ENCODE peak calls at places on chromosome 14, in four cellular contexts. One of them, this sample, is unnamed.

GRCh38 chr14:64444984-64445845 is 20.1 kb upstream of the AKAP5 start:
- DNase-seq in A549: no peak
- DNase-seq in kidney: no peak
- DNase-seq in cardiac fibroblast: peak
- DNase-seq in this sample: no peak

GRCh38 chr14:48955857-48956256 is 630.3 kb downstream of the RPS29 start:
- DNase-seq in kidney: no peak
- DNase-seq in cardiac fibroblast: no peak
- DNase-seq in A549: no peak
- DNase-seq in this sample: no peak

GRCh38 chr14:30069536-30069935 is 141.9 kb upstream of the PRKD1 start:
- DNase-seq in A549: no peak
- DNase-seq in kidney: no peak
- DNase-seq in cardiac fibroblast: peak
- DNase-seq in this sample: no peak

GRCh38 chr14:63909984-63910383 is 57.2 kb downstream of the SYNE2 start:
- DNase-seq in kidney: no peak
- DNase-seq in cardiac fibroblast: no peak
- DNase-seq in A549: no peak
- DNase-seq in this sample: no peak

GRCh38 chr14:41549821-41550597 is 56.7 kb upstream of the LRFN5 start:
- DNase-seq in A549: no peak
- DNase-seq in kidney: no peak
- DNase-seq in cardiac fibroblast: peak
- DNase-seq in this sample: no peak

GRCh38 chr14:64196668-64197411 is 97.3 kb downstream of the ESR2 start:
- DNase-seq in A549: no peak
- DNase-seq in kidney: no peak
- DNase-seq in cardiac fibroblast: peak
- DNase-seq in this sample: no peak

GRCh38 chr14:52011557-52011956 is 22.2 kb downstream of the RTRAF start:
- DNase-seq in A549: no peak
- DNase-seq in cardiac fibroblast: no peak
- DNase-seq in kidney: no peak
- DNase-seq in this sample: no peak

GRCh38 chr14:52235434-52235833 is 32.1 kb upstream of the PTGDR start:
- DNase-seq in cardiac fibroblast: no peak
- DNase-seq in kidney: no peak
- DNase-seq in A549: no peak
- DNase-seq in this sample: no peak

GRCh38 chr14:34113051-34113511 is 162.2 kb upstream of the EGLN3 start:
- DNase-seq in cardiac fibroblast: peak
- DNase-seq in A549: peak
- DNase-seq in kidney: no peak
- DNase-seq in this sample: peak

GRCh38 chr14:82811246-82811645 is 1277.6 kb upstream of the SEL1L start:
- DNase-seq in A549: no peak
- DNase-seq in kidney: no peak
- DNase-seq in cardiac fibroblast: no peak
- DNase-seq in this sample: no peak

GRCh38 chr14:78902010-78902623 is 731.9 kb downstream of the NRXN3 start:
- DNase-seq in kidney: no peak
- DNase-seq in A549: no peak
- DNase-seq in cardiac fibroblast: peak
- DNase-seq in this sample: peak

GRCh38 chr14:28773917-28774691 is 7.5 kb downstream of the FOXG1 start:
- DNase-seq in cardiac fibroblast: peak
- DNase-seq in A549: no peak
- DNase-seq in kidney: no peak
- DNase-seq in this sample: peak

GRCh38 chr14:32711103-32711680 is 227.5 kb upstream of the NPAS3 start:
- DNase-seq in kidney: no peak
- DNase-seq in A549: peak
- DNase-seq in cardiac fibroblast: peak
- DNase-seq in this sample: no peak

GRCh38 chr14:54566410-54567223 is at the start of gene SAMD4A:
- DNase-seq in A549: peak
- DNase-seq in cardiac fibroblast: peak
- DNase-seq in kidney: peak
- DNase-seq in this sample: peak

GRCh38 chr14:77200406-77200985 is 18.9 kb downstream of the TMEM63C start:
- DNase-seq in A549: no peak
- DNase-seq in kidney: no peak
- DNase-seq in cardiac fibroblast: no peak
- DNase-seq in this sample: no peak

GRCh38 chr14:28254768-28255167 is 511.8 kb upstream of the FOXG1 start:
- DNase-seq in kidney: no peak
- DNase-seq in cardiac fibroblast: no peak
- DNase-seq in A549: no peak
- DNase-seq in this sample: no peak

GRCh38 chr14:66645716-66646115 is 137.8 kb downstream of the GPHN start:
- DNase-seq in kidney: no peak
- DNase-seq in A549: no peak
- DNase-seq in cardiac fibroblast: no peak
- DNase-seq in this sample: no peak

GRCh38 chr14:24219521-24219920 is 3.7 kb upstream of the MDP1 start:
- DNase-seq in kidney: no peak
- DNase-seq in cardiac fibroblast: no peak
- DNase-seq in A549: no peak
- DNase-seq in this sample: no peak

GRCh38 chr14:91649930-91650329 is 82.0 kb downstream of the CATSPERB start:
- DNase-seq in kidney: no peak
- DNase-seq in A549: peak
- DNase-seq in cardiac fibroblast: peak
- DNase-seq in this sample: no peak

GRCh38 chr14:53042480-53042879 is 91.6 kb upstream of the FERMT2 start:
- DNase-seq in kidney: no peak
- DNase-seq in cardiac fibroblast: peak
- DNase-seq in A549: no peak
- DNase-seq in this sample: no peak

GRCh38 chr14:94174622-94175402 is 690 bp downstream of the PPP4R4 start:
- DNase-seq in cardiac fibroblast: no peak
- DNase-seq in kidney: peak
- DNase-seq in A549: no peak
- DNase-seq in this sample: peak

GRCh38 chr14:58501214-58501816 is 73.8 kb downstream of the KIAA0586 start:
- DNase-seq in A549: peak
- DNase-seq in kidney: no peak
- DNase-seq in cardiac fibroblast: peak
- DNase-seq in this sample: no peak

GRCh38 chr14:84340938-84341337 is 1189.0 kb upstream of the FLRT2 start:
- DNase-seq in A549: no peak
- DNase-seq in kidney: no peak
- DNase-seq in cardiac fibroblast: peak
- DNase-seq in this sample: no peak

GRCh38 chr14:29061702-29062101 is 295.1 kb downstream of the FOXG1 start:
- DNase-seq in cardiac fibroblast: no peak
- DNase-seq in kidney: no peak
- DNase-seq in A549: no peak
- DNase-seq in this sample: no peak

GRCh38 chr14:75229923-75230792 is 48.5 kb upstream of the FOS start:
- DNase-seq in A549: peak
- DNase-seq in cardiac fibroblast: peak
- DNase-seq in kidney: peak
- DNase-seq in this sample: peak

GRCh38 chr14:53516261-53516774 is 363.2 kb upstream of the DDHD1 start:
- DNase-seq in kidney: no peak
- DNase-seq in A549: no peak
- DNase-seq in cardiac fibroblast: peak
- DNase-seq in this sample: peak

GRCh38 chr14:101564819-101565698 is 3.8 kb downstream of the DIO3 start:
- DNase-seq in cardiac fibroblast: no peak
- DNase-seq in A549: no peak
- DNase-seq in kidney: peak
- DNase-seq in this sample: no peak

GRCh38 chr14:85087201-85087600 is 442.7 kb upstream of the FLRT2 start:
- DNase-seq in cardiac fibroblast: no peak
- DNase-seq in A549: no peak
- DNase-seq in kidney: no peak
- DNase-seq in this sample: no peak

GRCh38 chr14:100574642-100575031 is 12.6 kb downstream of the BEGAIN start:
- DNase-seq in cardiac fibroblast: no peak
- DNase-seq in A549: no peak
- DNase-seq in kidney: peak
- DNase-seq in this sample: no peak

GRCh38 chr14:41350476-41350875 is 256.2 kb upstream of the LRFN5 start:
- DNase-seq in cardiac fibroblast: no peak
- DNase-seq in kidney: peak
- DNase-seq in A549: no peak
- DNase-seq in this sample: no peak

GRCh38 chr14:102095231-102095870 is 8.5 kb upstream of the HSP90AA1 start:
- DNase-seq in kidney: no peak
- DNase-seq in cardiac fibroblast: no peak
- DNase-seq in A549: no peak
- DNase-seq in this sample: no peak

GRCh38 chr14:73744874-73745529 is 30.8 kb upstream of the PNMA1 start:
- DNase-seq in cardiac fibroblast: no peak
- DNase-seq in A549: no peak
- DNase-seq in kidney: peak
- DNase-seq in this sample: no peak

GRCh38 chr14:62117718-62118164 is 355.5 kb downstream of the SNAPC1 start:
- DNase-seq in cardiac fibroblast: no peak
- DNase-seq in A549: no peak
- DNase-seq in kidney: no peak
- DNase-seq in this sample: no peak

DNA sequence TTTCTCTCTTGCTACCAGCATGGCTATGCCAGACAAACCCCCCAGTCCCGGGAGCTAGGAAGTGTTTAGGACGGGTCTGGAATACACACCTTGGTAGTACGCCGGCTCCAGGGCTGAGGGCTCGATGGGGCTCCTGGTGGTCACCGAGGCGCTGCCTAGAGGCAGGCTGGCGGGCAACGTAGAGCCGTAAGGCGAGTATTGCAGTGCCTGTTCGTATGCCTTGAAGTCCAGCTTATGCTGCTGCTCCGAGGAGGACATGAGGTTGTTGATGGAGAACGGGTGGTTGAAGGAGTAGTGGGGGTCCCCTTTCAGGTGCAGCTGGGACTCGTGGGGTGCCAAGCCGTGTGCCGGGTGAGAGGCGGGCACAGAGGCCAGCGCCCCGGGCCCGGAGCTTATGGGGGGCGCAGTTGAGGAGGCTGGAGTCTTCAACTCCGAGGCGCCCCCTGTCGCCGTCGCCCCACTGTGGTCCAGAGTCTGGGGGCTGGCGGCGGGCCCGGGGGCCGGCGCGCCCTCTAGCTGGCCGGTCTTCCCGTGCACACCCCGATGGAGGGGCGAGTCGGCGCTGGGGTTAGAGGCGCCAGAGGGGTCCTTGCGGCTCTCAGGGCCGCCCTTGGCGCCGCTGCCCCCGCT is 3.6 kb downstream of the FOXA1 start:
- DNase-seq in A549: no peak
- DNase-seq in kidney: peak
- DNase-seq in cardiac fibroblast: no peak
- DNase-seq in this sample: no peak
- H3K4me3 ChIP-seq in A549: peak
- H3K4me3 ChIP-seq in kidney: no peak
- H3K4me3 ChIP-seq in cardiac fibroblast: no peak
- H3K4me3 ChIP-seq in this sample: peak

DNA sequence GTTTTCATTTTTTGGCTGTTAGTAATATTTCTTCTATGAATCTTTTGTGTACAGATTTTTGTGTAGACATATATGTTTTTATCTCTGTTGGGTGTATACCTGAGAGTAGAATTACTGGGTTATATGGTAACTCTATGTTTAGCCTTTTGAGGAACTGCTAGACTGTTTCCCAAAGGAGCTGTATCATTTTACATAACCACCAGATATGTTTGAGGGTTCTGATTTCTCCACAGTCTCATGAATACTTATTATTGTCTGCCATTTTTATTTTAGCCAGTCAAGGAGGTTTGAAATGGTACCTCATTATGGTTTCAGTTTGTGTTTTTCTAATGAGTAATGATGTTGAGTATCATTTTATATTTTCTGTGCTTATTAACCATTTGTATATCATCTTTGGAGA is 1.9 kb downstream of the PCNX4 start:
- DNase-seq in kidney: no peak
- DNase-seq in A549: no peak
- DNase-seq in cardiac fibroblast: no peak
- DNase-seq in this sample: no peak
- H3K4me3 ChIP-seq in kidney: peak
- H3K4me3 ChIP-seq in A549: peak
- H3K4me3 ChIP-seq in cardiac fibroblast: peak
- H3K4me3 ChIP-seq in this sample: peak

DNA sequence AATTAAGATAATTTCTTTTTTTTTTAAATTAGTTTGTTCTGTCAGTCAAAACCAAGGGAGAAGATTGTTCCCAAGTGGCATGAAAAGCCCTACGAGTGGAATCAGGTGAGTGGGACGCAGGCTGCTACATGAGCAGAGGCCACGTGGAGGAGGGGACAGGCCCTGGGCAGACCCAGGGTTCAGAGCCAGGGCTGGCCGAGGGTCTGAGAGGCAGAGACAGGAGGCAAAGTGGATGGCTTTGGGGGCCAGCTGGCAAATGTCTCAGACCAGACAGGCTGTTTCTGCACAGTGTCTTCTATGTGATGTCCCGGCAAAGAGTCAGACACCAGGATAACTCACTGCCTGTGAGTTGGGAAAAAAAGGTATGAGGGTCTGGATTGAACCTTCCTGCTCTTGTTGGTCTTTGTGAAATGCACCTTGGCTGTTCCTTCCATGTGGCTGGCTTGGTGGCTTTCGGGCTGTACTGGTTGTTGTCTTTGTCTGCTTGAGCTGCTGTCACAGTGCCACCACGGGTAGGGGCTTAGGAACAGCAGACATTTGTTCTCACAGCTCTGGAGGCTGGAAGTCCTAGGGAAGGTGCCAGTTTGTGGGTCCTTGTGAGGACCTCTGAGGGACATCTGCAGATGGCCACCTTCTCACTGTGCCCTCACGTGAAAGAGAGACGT is 35.8 kb upstream of the ASPG start:
- DNase-seq in kidney: no peak
- DNase-seq in cardiac fibroblast: no peak
- DNase-seq in A549: no peak
- DNase-seq in this sample: no peak
- H3K4me3 ChIP-seq in kidney: no peak
- H3K4me3 ChIP-seq in cardiac fibroblast: no peak
- H3K4me3 ChIP-seq in A549: no peak
- H3K4me3 ChIP-seq in this sample: no peak

GRCh38 chr14:20687362-20688166 is 1.0 kb upstream of the ANG start:
- DNase-seq in cardiac fibroblast: no peak
- DNase-seq in kidney: no peak
- DNase-seq in A549: no peak
- DNase-seq in this sample: no peak
- H3K4me3 ChIP-seq in cardiac fibroblast: no peak
- H3K4me3 ChIP-seq in kidney: peak
- H3K4me3 ChIP-seq in A549: peak
- H3K4me3 ChIP-seq in this sample: no peak

This sample was measured in MG63.